ENCODE peak calls at places on chromosomes 5 and 9, in ten cellular contexts. U is HFFc6; F is psoas muscle; E is CD8-positive, alpha-beta T cell; C is fibroblast of the aortic adventitia; M is astrocyte; K is colonic mucosa; S is body of pancreas; L is tibial nerve; D is left ventricle myocardium inferior. Y is an unnamed sample.

GRCh38 chr9:120412425-120412951 is 167.5 kb downstream of the CDK5RAP2 start:
- DNase-seq in C (peak), U (peak), D (no peak), K (no peak), M (peak), S (no peak), L (no peak), F (no peak), E (no peak), Y (peak)

GRCh38 chr9:87445646-87446045 is 52.0 kb upstream of the DAPK1 start:
- DNase-seq in K (peak), U (no peak), L (no peak), F (no peak), S (peak), E (no peak), D (no peak), C (peak), M (no peak), Y (peak)

GRCh38 chr5:34571380-34572041 is 84.6 kb upstream of the RAI14 start:
- DNase-seq in L (no peak), C (peak), M (peak), U (peak), K (no peak), S (no peak), D (no peak), E (no peak), F (no peak), Y (peak)

GRCh38 chr5:78811121-78811832 is 162.7 kb upstream of the LHFPL2 start:
- DNase-seq in S (no peak), L (no peak), D (no peak), C (peak), F (no peak), K (no peak), M (no peak), U (no peak), E (no peak), Y (peak)

GRCh38 chr5:447501-447900 is 4.5 kb downstream of the EXOC3 start:
- DNase-seq in E (no peak), C (no peak), K (no peak), L (no peak), F (no peak), M (no peak), S (no peak), U (no peak), D (peak), Y (no peak)

GRCh38 chr5:116359575-116359974 is 215.0 kb downstream of the SEMA6A start:
- DNase-seq in K (no peak), S (no peak), E (no peak), U (no peak), F (no peak), D (no peak), L (no peak), C (no peak), M (no peak), Y (no peak)

GRCh38 chr5:28414619-28415018 is 1376.2 kb upstream of the CDH9 start:
- DNase-seq in M (no peak), E (no peak), L (no peak), F (no peak), C (no peak), U (no peak), S (no peak), K (no peak), D (no peak), Y (no peak)

GRCh38 chr5:90949469-90950358 is 391.1 kb downstream of the ADGRV1 start:
- DNase-seq in M (peak), C (no peak), S (no peak), U (no peak), L (no peak), F (no peak), E (no peak), D (no peak), K (no peak), Y (no peak)

GRCh38 chr9:5643005-5643624 is 14.2 kb downstream of the RIC1 start:
- DNase-seq in S (no peak), C (no peak), L (no peak), F (no peak), M (peak), U (no peak), K (no peak), D (no peak), E (no peak), Y (no peak)

DNA sequence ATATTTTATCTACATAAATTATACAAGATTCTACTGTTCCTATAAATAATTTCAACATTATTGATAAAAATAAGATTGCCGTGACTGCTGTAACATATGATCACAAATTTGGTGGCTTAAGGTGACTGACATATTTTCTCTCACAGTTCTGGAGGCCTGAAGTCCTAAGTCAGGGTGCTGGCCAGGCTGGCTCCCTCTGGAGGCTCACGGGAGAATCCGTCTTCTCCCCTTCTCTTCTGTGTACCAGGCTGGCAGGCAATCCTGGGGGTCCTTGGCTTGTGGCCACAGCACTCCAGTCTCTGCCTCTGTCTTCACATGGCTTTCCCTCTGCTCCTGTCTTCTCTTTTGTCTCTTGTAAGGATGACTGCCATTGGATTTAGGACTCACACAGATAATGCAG is 31.7 kb upstream of the IRX2 start:
- DNase-seq in L (no peak), S (no peak), F (no peak), M (no peak), E (no peak), K (no peak), U (no peak), C (no peak), D (no peak), Y (no peak)
- TF ChIP-seq CTCF in L (no peak), S (no peak), F (no peak), M (no peak), E (no peak), K (no peak), U (peak), C (no peak), D (no peak), Y (peak)

GRCh38 chr5:120463991-120464626 is at the start of gene PRR16:
- DNase-seq in S (peak), F (peak), K (peak), D (peak), C (peak), L (no peak), E (no peak), U (peak), M (peak), Y (peak)
- TF ChIP-seq CTCF in S (peak), F (peak), K (no peak), D (peak), C (no peak), L (peak), E (no peak), U (peak), M (no peak), Y (no peak)

GRCh38 chr9:90142580-90142979 is 500.0 kb downstream of the DIRAS2 start:
- DNase-seq in K (peak), M (peak), E (peak), U (peak), C (peak), F (no peak), L (peak), D (no peak), S (peak), Y (peak)
- TF ChIP-seq CTCF in K (peak), M (peak), E (peak), U (peak), C (peak), F (peak), L (peak), D (peak), S (peak), Y (peak)

DNA sequence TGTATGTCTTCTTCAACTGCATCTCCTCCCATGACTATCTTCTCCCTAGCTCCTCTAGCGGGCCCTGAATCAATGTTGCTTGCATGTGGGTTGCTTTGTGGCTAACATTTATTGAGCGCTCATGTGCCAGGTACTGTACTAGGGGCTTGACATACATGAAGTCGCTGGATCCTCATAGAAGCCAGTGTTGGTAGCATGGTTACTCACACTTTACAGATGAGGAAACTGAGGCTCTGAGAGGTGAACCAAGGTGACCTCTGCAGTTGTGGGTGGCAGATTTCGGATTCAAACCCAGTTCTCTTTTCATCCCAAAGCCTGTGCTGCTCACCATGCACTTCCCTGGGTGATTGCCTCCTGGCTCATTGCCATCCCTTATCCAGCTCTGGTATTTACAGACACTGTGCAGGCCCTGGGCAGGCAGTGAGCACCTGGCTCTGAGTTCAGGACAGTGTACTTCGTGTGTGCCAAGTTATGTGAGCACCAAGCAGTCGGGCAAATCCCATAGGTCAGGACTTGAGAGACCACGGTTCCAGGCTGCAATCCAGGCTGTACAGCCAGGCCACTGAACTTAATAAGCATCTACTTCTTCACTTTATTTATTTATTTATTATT is 1.3 kb downstream of the LRSAM1 start:
- DNase-seq in U (peak), M (peak), E (no peak), D (peak), C (peak), L (no peak), F (no peak), S (peak), K (peak), Y (peak)
- TF ChIP-seq CTCF in U (peak), M (no peak), E (no peak), D (no peak), C (no peak), L (no peak), F (no peak), S (no peak), K (no peak), Y (peak)

DNA sequence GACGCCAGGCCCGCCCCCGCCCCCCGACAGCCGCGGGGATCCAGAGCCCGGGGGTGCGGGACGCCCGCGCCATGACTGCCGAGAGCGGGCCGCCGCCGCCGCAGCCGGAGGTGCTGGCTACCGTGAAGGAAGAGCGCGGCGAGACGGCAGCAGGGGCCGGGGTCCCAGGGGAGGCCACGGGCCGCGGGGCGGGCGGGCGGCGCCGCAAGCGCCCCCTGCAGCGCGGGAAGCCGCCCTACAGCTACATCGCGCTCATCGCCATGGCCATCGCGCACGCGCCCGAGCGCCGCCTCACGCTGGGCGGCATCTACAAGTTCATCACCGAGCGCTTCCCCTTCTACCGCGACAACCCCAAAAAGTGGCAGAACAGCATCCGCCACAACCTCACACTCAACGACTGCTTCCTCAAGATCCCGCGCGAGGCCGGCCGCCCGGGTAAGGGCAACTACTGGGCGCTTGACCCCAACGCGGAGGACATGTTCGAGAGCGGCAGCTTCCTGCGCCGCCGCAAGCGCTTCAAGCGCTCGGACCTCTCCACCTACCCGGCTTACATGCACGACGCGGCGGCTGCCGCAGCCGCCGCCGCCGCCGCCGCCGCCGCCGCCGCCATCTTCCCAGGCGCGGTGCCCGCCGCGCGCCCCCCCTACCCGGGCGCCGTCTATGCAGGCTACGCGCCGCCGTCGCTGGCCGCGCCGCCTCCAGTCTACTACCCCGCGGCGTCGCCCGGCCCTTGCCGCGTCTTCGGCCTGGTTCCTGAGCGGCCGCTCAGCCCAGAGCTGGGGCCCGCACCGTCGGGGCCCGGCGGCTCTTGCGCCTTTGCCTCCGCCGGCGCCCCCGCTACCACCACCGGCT is 1.0 kb downstream of the FOXE1 start:
- DNase-seq in U (peak), C (no peak), L (no peak), E (peak), D (no peak), S (no peak), K (no peak), M (no peak), F (no peak), Y (peak)
- TF ChIP-seq CTCF in U (peak), C (no peak), L (no peak), E (peak), D (peak), S (peak), K (no peak), M (no peak), F (peak), Y (no peak)

GRCh38 chr5:103808464-103809106 is 246.0 kb upstream of the NUDT12 start:
- DNase-seq in K (peak), D (no peak), L (no peak), F (no peak), C (peak), E (no peak), U (no peak), M (peak), S (peak), Y (peak)
- TF ChIP-seq CTCF in K (peak), D (peak), L (peak), F (peak), C (peak), E (no peak), U (peak), M (peak), S (peak), Y (peak)

GRCh38 chr5:36217992-36218391 is 23.7 kb downstream of the NADK2 start:
- DNase-seq in U (no peak), S (no peak), D (no peak), L (no peak), E (no peak), C (no peak), M (no peak), K (no peak), F (no peak), Y (no peak)

GRCh38 chr5:36209664-36210063 is 32.1 kb downstream of the NADK2 start:
- DNase-seq in K (no peak), E (no peak), M (peak), F (no peak), D (no peak), S (no peak), C (peak), U (no peak), L (no peak), Y (no peak)

GRCh38 chr5:36217591-36217990 is 24.1 kb downstream of the NADK2 start:
- DNase-seq in F (no peak), E (no peak), K (no peak), S (no peak), U (no peak), C (no peak), L (no peak), M (no peak), D (no peak), Y (no peak)

GRCh38 chr5:36215910-36216309 is 25.8 kb downstream of the NADK2 start:
- DNase-seq in S (no peak), F (no peak), U (no peak), M (no peak), C (no peak), K (no peak), L (no peak), D (no peak), E (no peak), Y (no peak)

DNA sequence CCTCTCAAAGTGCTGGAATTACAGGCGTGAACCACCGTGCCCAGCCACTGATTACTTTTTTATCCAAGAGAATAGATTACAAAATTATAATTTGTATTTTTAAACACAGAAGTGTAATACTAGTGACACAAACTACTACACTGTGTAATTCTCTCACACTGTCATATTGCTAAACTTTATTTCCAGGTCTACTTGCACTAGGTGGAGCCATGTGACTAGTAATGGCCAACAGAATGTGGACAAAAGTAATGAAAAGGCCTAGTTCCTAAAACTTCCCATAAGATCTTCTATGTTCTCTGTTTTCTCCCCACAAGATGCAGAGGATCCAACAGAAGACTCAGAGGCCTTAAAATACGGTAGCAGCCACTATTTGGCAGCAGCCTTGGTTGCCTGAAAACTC is 27.3 kb downstream of the NADK2 start:
- DNase-seq in D (no peak), S (no peak), L (no peak), K (no peak), M (no peak), F (no peak), E (no peak), U (no peak), C (no peak), Y (no peak)
- TF ChIP-seq CTCF in D (peak), S (peak), L (no peak), K (no peak), M (no peak), F (no peak), E (no peak), U (no peak), C (no peak), Y (no peak)

Y was measured in AG10803.